ENCODE peak calls at places on chromosome 11, in seven cellular contexts. Y is right atrium auricular region, O is lower lobe of right lung, N is A549, P is body of pancreas, M is psoas muscle, K is colonic mucosa. I is an unnamed sample.
A peak's percentile ranks its signal among the peaks of the same experiment; 100 is the strongest.

GRCh38 chr11:10793470-10794255 is 15.1 kb downstream of the EIF4G2 start:
- DNase-seq in Y (no peak), P (no peak), N (no peak), K (no peak), M (no peak), O (no peak), I (no peak)

GRCh38 chr11:1202154-1202775 is 20.6 kb upstream of the MUC5B start:
- DNase-seq in K (no peak), Y (no peak), P (peak; percentile 17), N (no peak), O (peak; percentile 49), M (peak; percentile 13), I (no peak)

GRCh38 chr11:31770011-31770410 is 41.1 kb downstream of the PAX6 start:
- DNase-seq in O (no peak), K (no peak), M (no peak), N (no peak), Y (no peak), P (no peak), I (no peak)

GRCh38 chr11:46408407-46408986 is 16.9 kb upstream of the CHRM4 start:
- DNase-seq in M (no peak), O (no peak), P (no peak), K (no peak), N (no peak), Y (no peak), I (no peak)

GRCh38 chr11:12526789-12527188 is 147.4 kb upstream of the TEAD1 start:
- DNase-seq in N (no peak), Y (no peak), P (no peak), K (no peak), O (no peak), M (no peak), I (no peak)

GRCh38 chr11:28759311-28759710 is 651.1 kb downstream of the METTL15 start:
- DNase-seq in O (no peak), K (no peak), N (no peak), P (no peak), Y (no peak), M (no peak), I (no peak)

GRCh38 chr11:46392421-46393230 is 1.1 kb upstream of the CHRM4 start:
- DNase-seq in Y (peak; percentile 78), P (peak; percentile 89), N (peak; percentile 87), O (peak; percentile 89), K (peak; percentile 85), M (peak; percentile 89), I (no peak)

GRCh38 chr11:95330332-95330731 is 99.3 kb upstream of the SESN3 start:
- DNase-seq in N (no peak), K (no peak), P (no peak), M (no peak), O (no peak), Y (no peak), I (no peak)

GRCh38 chr11:9495780-9496514 is 35.1 kb downstream of the ZNF143 start:
- DNase-seq in P (no peak), O (no peak), N (no peak), M (no peak), Y (no peak), K (no peak), I (no peak)

GRCh38 chr11:44595964-44596381 is 30.5 kb downstream of the CD82 start:
- DNase-seq in P (peak; percentile 61), Y (peak; percentile 68), K (no peak), M (peak; percentile 74), O (no peak), N (no peak), I (no peak)

GRCh38 chr11:85170184-85170583 is 457.0 kb downstream of the DLG2 start:
- DNase-seq in M (no peak), Y (no peak), N (peak; percentile 10), K (no peak), O (no peak), P (no peak), I (no peak)

GRCh38 chr11:134469627-134470026 is 57.6 kb upstream of the B3GAT1 start:
- DNase-seq in O (no peak), Y (no peak), P (no peak), N (no peak), M (no peak), K (no peak), I (no peak)

GRCh38 chr11:20035701-20036601 is 124.3 kb downstream of the DBX1 start:
- DNase-seq in O (no peak), M (no peak), P (no peak), K (no peak), N (peak; percentile 96), Y (no peak), I (no peak)

GRCh38 chr11:72308226-72309073 is 64.5 kb upstream of the PHOX2A start:
- DNase-seq in K (no peak), M (no peak), N (no peak), P (peak; percentile 22), O (no peak), Y (no peak), I (peak; percentile 93)

GRCh38 chr11:34239465-34240149 is 118.2 kb downstream of the ABTB2 start:
- DNase-seq in Y (no peak), N (no peak), K (no peak), P (no peak), M (no peak), O (no peak), I (no peak)

GRCh38 chr11:46242462-46242960 is 35.0 kb upstream of the CREB3L1 start:
- DNase-seq in K (no peak), N (no peak), O (no peak), Y (no peak), P (no peak), M (no peak), I (no peak)

GRCh38 chr11:68550485-68550817 is 89.9 kb downstream of the PPP6R3 start:
- DNase-seq in O (no peak), K (no peak), P (no peak), N (no peak), Y (no peak), M (no peak), I (no peak)

GRCh38 chr11:78349114-78349513 is 68.5 kb downstream of the GAB2 start:
- DNase-seq in K (no peak), P (no peak), M (no peak), N (no peak), Y (no peak), O (no peak), I (no peak)

GRCh38 chr11:75719089-75719638 is 1.5 kb downstream of the MOGAT2 start:
- DNase-seq in Y (no peak), P (no peak), M (no peak), O (no peak), K (no peak), N (no peak), I (no peak)

GRCh38 chr11:1157645-1158591 is at the start of gene MUC5AC:
- DNase-seq in K (peak; percentile 15), N (no peak), P (no peak), Y (no peak), M (no peak), O (no peak), I (no peak)

GRCh38 chr11:63567044-63567840 is 4.1 kb upstream of the PLAAT2 start:
- DNase-seq in O (no peak), N (peak; percentile 66), Y (peak; percentile 60), P (no peak), M (no peak), K (peak; percentile 55), I (peak; percentile 64)

GRCh38 chr11:101327908-101328307 is 198.3 kb upstream of the PGR start:
- DNase-seq in O (no peak), N (no peak), M (no peak), Y (no peak), P (no peak), K (no peak), I (no peak)

GRCh38 chr11:130638048-130638447 is 189.6 kb downstream of the ADAMTS15 start:
- DNase-seq in N (no peak), K (no peak), O (no peak), M (no peak), P (no peak), Y (no peak), I (no peak)

GRCh38 chr11:35615911-35616900 is 2.1 kb upstream of the FJX1 start:
- DNase-seq in O (no peak), P (no peak), M (no peak), N (peak; percentile 52), K (no peak), Y (no peak), I (no peak)

GRCh38 chr11:69771466-69771865 is 3.7 kb downstream of the FGF4 start:
- DNase-seq in M (no peak), N (no peak), O (no peak), P (no peak), Y (no peak), K (no peak), I (no peak)

GRCh38 chr11:37394236-37394870 is 796.3 kb upstream of the RAG2 start:
- DNase-seq in N (no peak), O (no peak), K (no peak), Y (no peak), M (no peak), P (no peak), I (no peak)

GRCh38 chr11:126700773-126701554 is 299.6 kb downstream of the KIRREL3 start:
- DNase-seq in P (no peak), Y (no peak), M (no peak), N (no peak), K (no peak), O (no peak), I (no peak)

GRCh38 chr11:61157743-61158142 is 3.5 kb downstream of the VPS37C start:
- DNase-seq in N (no peak), K (no peak), O (no peak), Y (no peak), M (no peak), P (no peak), I (no peak)
- H3K4me3 ChIP-seq in N (no peak overlapping the region), K (no peak overlapping the region), O (no peak overlapping the region), Y (no peak overlapping the region), M (no peak overlapping the region), P (no peak overlapping the region), I (no peak overlapping the region)

GRCh38 chr11:129146196-129146595 is 45.9 kb downstream of the ARHGAP32 start:
- DNase-seq in K (no peak), M (no peak), O (no peak), N (no peak), Y (no peak), P (no peak), I (no peak)
- TF ChIP-seq CTCF in K (no peak), M (no peak), O (no peak), N (no peak), Y (no peak), P (no peak), I (no peak)

DNA sequence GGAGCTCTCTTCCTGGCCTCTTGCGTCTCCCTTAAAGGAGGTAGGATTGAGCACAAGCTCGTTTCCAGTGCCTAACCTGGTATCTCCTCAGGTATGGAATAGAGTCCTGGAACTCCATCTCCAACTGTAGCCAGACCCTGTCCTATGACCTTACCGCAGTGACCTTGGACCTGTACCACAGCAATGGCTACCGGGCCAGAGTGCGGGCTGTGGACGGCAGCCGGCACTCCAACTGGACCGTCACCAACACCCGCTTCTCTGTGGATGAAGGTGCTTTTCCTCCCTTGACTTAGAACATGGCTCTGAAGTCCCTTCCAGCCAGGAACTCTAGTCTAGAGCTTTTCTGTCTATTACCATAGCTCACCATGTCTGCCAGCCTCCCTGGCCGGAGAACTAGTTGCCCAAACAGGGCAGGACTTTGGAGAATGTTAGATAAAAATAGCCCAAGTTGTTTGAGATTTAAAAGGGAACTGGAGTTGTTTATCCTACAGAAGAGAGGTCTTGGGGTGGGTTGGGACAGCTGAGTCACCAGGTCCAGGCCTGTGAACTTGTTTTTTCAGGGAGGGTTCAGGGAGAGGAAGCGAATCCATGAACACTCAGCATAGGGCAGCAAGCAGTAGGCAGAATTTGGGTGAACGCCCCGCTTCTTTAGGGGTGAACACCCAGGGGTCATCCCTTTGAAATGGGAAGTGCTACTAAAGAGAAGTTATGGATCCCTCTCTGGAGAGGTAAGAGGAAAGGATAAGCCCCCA is 3.3 kb downstream of the IL10RA start:
- DNase-seq in O (peak; percentile 59), Y (no peak), P (no peak), N (no peak), K (no peak), M (no peak), I (no peak)
- H3K4me3 ChIP-seq in O (peak overlapping the region; percentile 65), Y (peak overlapping the region; percentile 16), P (no peak overlapping the region), N (no peak overlapping the region), K (peak overlapping the region; percentile 51), M (peak overlapping the region; percentile 68), I (no peak overlapping the region)

GRCh38 chr11:122317337-122317736 is 201.3 kb upstream of the BLID start:
- DNase-seq in M (no peak), O (no peak), K (no peak), N (no peak), Y (no peak), P (no peak), I (no peak)
- TF ChIP-seq CTCF in M (no peak), O (no peak), K (no peak), N (no peak), Y (no peak), P (no peak), I (no peak)

I was measured in HFF-Myc.